ENCODE peak calls at places on chromosomes 7 and 10, in six cellular contexts. Y, U, G, Z, Q and E are unnamed samples.

GRCh38 chr7:81926154-81926553 is 156.3 kb upstream of the HGF start:
- DNase-seq in Y (no peak), U (no peak), G (no peak), Z (no peak), Q (no peak), E (no peak)

GRCh38 chr10:29417324-29417723 is 128.5 kb downstream of the LYZL1 start:
- DNase-seq in Y (no peak), U (no peak), G (no peak), Z (no peak), Q (no peak), E (no peak)

GRCh38 chr10:112369495-112370423 is 4.2 kb upstream of the ACSL5 start:
- DNase-seq in Y (no peak), U (no peak), G (peak), Z (no peak), Q (no peak), E (no peak)

GRCh38 chr7:123201901-123202300 is 2.1 kb upstream of the SLC13A1 start:
- DNase-seq in Y (no peak), U (no peak), G (no peak), Z (no peak), Q (no peak), E (no peak)

GRCh38 chr10:98338318-98338717 is 70.3 kb upstream of the LOXL4 start:
- DNase-seq in Y (no peak), U (no peak), G (no peak), Z (no peak), Q (no peak), E (no peak)

GRCh38 chr10:36393800-36394199 is 731.6 kb upstream of the ANKRD30A start:
- DNase-seq in Y (no peak), U (no peak), G (no peak), Z (no peak), Q (no peak), E (no peak)

GRCh38 chr7:28858206-28858605 is 99.9 kb downstream of the TRIL start:
- DNase-seq in Y (no peak), U (no peak), G (no peak), Z (no peak), Q (no peak), E (peak)

GRCh38 chr10:8054498-8055407 is at the start of gene GATA3:
- DNase-seq in Y (no peak), U (no peak), G (peak), Z (no peak), Q (peak), E (peak)

GRCh38 chr10:106938448-106939014 is 226.0 kb downstream of the SORCS1 start:
- DNase-seq in Y (no peak), U (no peak), G (no peak), Z (no peak), Q (no peak), E (no peak)

GRCh38 chr7:41967156-41967555 is 264.3 kb upstream of the INHBA start:
- DNase-seq in Y (no peak), U (no peak), G (no peak), Z (no peak), Q (no peak), E (peak)

GRCh38 chr7:23204241-23204640 is 22.4 kb downstream of the NUP42 start:
- DNase-seq in Y (no peak), U (no peak), G (no peak), Z (no peak), Q (no peak), E (no peak)

GRCh38 chr7:85595639-85596268 is 408.9 kb upstream of the SEMA3D start:
- DNase-seq in Y (no peak), U (no peak), G (no peak), Z (no peak), Q (no peak), E (no peak)

GRCh38 chr10:118054383-118054782 is 7.6 kb upstream of the RAB11FIP2 start:
- DNase-seq in Y (no peak), U (no peak), G (no peak), Z (peak), Q (no peak), E (peak)

GRCh38 chr7:146503844-146504243 is 387.2 kb downstream of the CNTNAP2 start:
- DNase-seq in Y (no peak), U (no peak), G (no peak), Z (no peak), Q (no peak), E (no peak)

GRCh38 chr7:23431596-23432284 is 38.6 kb downstream of the IGF2BP3 start:
- DNase-seq in Y (no peak), U (no peak), G (no peak), Z (peak), Q (no peak), E (no peak)

GRCh38 chr10:60358282-60358681 is 31.4 kb downstream of the ANK3 start:
- DNase-seq in Y (no peak), U (no peak), G (no peak), Z (no peak), Q (no peak), E (no peak)

GRCh38 chr10:110446954-110447608 is 50.6 kb upstream of the DUSP5 start:
- DNase-seq in Y (no peak), U (no peak), G (peak), Z (no peak), Q (no peak), E (peak)
- H3K27ac ChIP-seq in Y (no peak), U (no peak), G (peak), Z (no peak), Q (no peak), E (peak)

DNA sequence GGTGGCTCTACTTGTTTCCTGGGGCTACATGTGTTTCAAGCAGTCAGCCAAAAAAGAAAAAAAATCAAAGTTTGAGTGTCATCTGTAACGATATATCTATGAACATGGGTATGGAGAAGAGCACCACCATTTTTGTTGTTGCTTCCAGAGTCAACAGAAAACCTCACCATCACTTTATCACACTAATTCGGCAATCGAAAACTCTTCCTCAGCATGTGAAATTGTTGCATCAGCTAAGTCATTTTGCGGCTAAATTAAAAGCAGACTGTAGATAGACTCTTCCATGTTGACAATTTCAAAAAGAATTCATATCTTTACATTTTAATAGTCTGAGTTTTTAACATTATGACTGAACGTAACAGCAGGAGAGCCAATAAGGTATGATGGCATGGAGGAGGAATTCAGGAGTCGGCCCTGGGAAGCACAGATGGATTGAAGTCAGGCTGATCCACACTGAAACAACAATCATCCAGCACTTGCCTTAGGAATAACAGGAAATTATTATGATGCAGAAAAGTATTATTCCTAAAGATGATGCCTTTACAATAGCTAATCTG is 455.7 kb upstream of the KLF6 start:
- DNase-seq in Y (no peak), U (no peak), G (no peak), Z (no peak), Q (no peak), E (no peak)
- H3K27ac ChIP-seq in Y (no peak), U (peak), G (peak), Z (no peak), Q (no peak), E (no peak)

GRCh38 chr10:72245949-72246525 is 27.7 kb upstream of the DDIT4 start:
- DNase-seq in Y (no peak), U (no peak), G (peak), Z (no peak), Q (no peak), E (no peak)
- H3K27ac ChIP-seq in Y (peak), U (peak), G (peak), Z (no peak), Q (no peak), E (peak)

GRCh38 chr10:116164291-116164690 is 108.7 kb downstream of the GFRA1 start:
- DNase-seq in Y (no peak), U (no peak), G (no peak), Z (no peak), Q (no peak), E (no peak)
- H3K27ac ChIP-seq in Y (no peak), U (no peak), G (no peak), Z (no peak), Q (no peak), E (no peak)